ENCODE peak calls at places on chromosome 17, in eight cellular contexts. D, N, L, O, I, B, G and J are unnamed samples.

GRCh38 chr17:6668219-6668618 is 16.7 kb downstream of the C17orf100 start:
- DNase-seq in D (no peak), L (no peak), N (no peak), O (no peak), G (no peak), B (no peak), I (no peak), J (no peak)

GRCh38 chr17:39164675-39165143 is 1.3 kb downstream of the ARL5C start:
- DNase-seq in G (peak; percentile 96), L (peak; percentile 73), B (peak; percentile 84), N (peak; percentile 80), D (peak; percentile 84), O (peak; percentile 76), I (peak; percentile 90), J (peak; percentile 95)

GRCh38 chr17:76011951-76012350 is 11.3 kb downstream of the CDK3 start:
- DNase-seq in G (no peak), B (no peak), N (no peak), I (no peak), L (no peak), D (no peak), O (no peak), J (no peak)

GRCh38 chr17:37305406-37305905 is 70.3 kb upstream of the C17orf78 start:
- DNase-seq in G (no peak), D (no peak), N (no peak), L (no peak), I (no peak), B (no peak), O (no peak), J (no peak)

GRCh38 chr17:416293-417206 is 63.9 kb upstream of the RPH3AL start:
- DNase-seq in D (no peak), L (peak; percentile 26), B (peak; percentile 72), O (no peak), I (no peak), N (no peak), G (no peak), J (no peak)

GRCh38 chr17:34082404-34082803 is 172.7 kb upstream of the CCL2 start:
- DNase-seq in B (no peak), I (no peak), N (no peak), L (no peak), O (no peak), D (no peak), G (no peak), J (no peak)

GRCh38 chr17:56866496-56866895 is 32.5 kb downstream of the DGKE start:
- DNase-seq in D (no peak), B (no peak), G (peak; percentile 10), N (no peak), L (no peak), O (no peak), I (no peak), J (peak; percentile 8)

GRCh38 chr17:77420804-77421634 is 280.2 kb downstream of the SEC14L1 start:
- DNase-seq in L (peak; percentile 73), O (peak; percentile 74), G (peak; percentile 91), B (no peak), D (peak; percentile 95), I (peak; percentile 84), N (no peak), J (peak; percentile 94)

GRCh38 chr17:45088741-45089140 is 27.6 kb downstream of the NMT1 start:
- DNase-seq in B (no peak), G (no peak), N (no peak), I (no peak), O (no peak), D (no peak), L (no peak), J (no peak)

GRCh38 chr17:35079547-35079946 is 16.0 kb upstream of the RFFL start:
- DNase-seq in O (no peak), G (peak; percentile 87), B (no peak), I (peak; percentile 4), D (peak; percentile 31), N (peak; percentile 23), L (no peak), J (peak; percentile 61)

GRCh38 chr17:49576906-49577650 is 1.4 kb downstream of the NXPH3 start:
- DNase-seq in D (no peak), I (no peak), B (no peak), N (no peak), L (no peak), O (no peak), G (no peak), J (no peak)

GRCh38 chr17:65294184-65294719 is 157.1 kb downstream of the RGS9 start:
- DNase-seq in G (peak; percentile 70), I (peak; percentile 63), D (peak; percentile 70), N (peak; percentile 78), B (peak; percentile 15), L (peak; percentile 61), O (peak; percentile 46), J (peak; percentile 86)

GRCh38 chr17:50631195-50631907 is 3.3 kb upstream of the ABCC3 start:
- DNase-seq in L (no peak), N (no peak), I (no peak), G (peak; percentile 56), D (peak; percentile 39), O (no peak), B (no peak), J (no peak)

GRCh38 chr17:52148969-52149351 is 9.6 kb downstream of the CA10 start:
- DNase-seq in L (no peak), D (no peak), G (no peak), N (no peak), O (no peak), I (no peak), B (no peak), J (peak; percentile 1)

GRCh38 chr17:1649844-1650409 is at the start of gene RILP:
- DNase-seq in B (no peak), O (no peak), L (no peak), G (peak; percentile 62), I (no peak), D (peak; percentile 46), N (peak; percentile 74), J (no peak)

GRCh38 chr17:1650731-1651558 is 1.3 kb upstream of the RILP start:
- DNase-seq in B (no peak), G (no peak), N (no peak), D (no peak), L (no peak), I (no peak), O (no peak), J (no peak)

GRCh38 chr17:1647802-1648581 is 1.7 kb downstream of the RILP start:
- DNase-seq in O (no peak), D (no peak), N (no peak), I (no peak), G (no peak), B (no peak), L (no peak), J (no peak)

GRCh38 chr17:1648582-1649115 is 1.0 kb downstream of the RILP start:
- DNase-seq in B (peak; percentile 92), N (no peak), I (peak; percentile 84), D (peak; percentile 96), G (peak; percentile 94), L (peak; percentile 96), O (peak; percentile 93), J (peak; percentile 97)

DNA sequence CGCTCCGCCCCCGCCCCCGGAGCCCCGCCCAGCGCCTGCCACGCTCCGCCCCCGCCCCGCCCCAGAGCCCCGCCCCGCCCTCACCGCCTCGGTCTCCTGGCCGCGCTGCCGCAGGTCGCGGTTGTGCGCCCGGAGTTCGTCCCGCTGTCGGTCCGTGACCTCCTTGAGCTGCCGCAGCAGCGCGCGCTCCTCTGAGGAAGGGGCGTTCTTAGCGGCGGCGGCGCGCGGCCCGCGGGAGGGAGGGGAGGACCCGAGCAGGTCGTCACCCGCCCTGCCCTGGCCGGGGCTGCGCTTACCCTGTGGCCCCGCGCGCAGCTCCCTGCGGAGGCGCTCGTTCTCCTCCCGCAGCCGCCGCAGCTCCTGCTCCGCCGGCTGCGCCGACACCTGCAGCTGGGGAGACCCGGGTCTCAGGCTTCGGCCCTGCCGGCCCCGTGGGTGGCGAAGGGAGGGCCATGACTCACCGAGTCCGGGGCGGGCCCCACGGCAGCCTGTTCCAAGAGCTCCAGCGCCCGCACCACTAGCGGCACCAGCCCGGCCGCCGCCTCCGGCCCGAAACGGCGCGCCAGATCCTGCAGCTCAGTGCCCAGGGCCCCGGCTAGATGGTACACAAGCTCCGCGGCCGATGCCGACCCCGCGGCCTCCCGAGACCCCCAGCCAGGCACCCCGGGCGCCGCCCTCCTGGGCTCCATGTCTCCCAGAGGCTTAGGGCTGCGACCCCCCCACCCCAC is 386 bp downstream of the RILP start:
- DNase-seq in B (peak; percentile 86), N (peak; percentile 87), L (peak; percentile 76), O (peak; percentile 67), D (peak; percentile 88), I (peak; percentile 83), G (peak; percentile 83), J (peak; percentile 92)
- TF ChIP-seq CTCF in B (no peak), N (no peak), L (no peak), O (no peak), D (no peak), I (no peak), G (no peak), J (no peak)

DNA sequence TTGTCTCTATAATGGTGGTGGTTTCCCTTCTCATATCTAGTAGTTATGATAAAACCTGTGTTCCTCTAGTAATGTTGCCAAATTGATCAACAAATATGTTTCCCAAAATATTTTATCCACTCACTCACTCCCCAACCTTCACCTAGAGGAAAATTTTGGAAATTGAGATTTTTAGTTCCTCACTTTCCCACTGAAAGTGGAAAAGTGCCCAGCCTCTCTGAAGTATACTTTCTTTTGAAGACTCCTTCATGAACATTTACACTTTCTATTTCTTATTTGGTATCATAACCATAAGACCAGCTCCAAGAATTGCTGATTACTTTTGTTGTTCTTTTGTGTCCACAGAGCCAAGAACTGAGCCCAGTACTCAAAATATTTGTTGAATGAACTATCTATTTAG is 5.1 kb upstream of the CENPV start:
- DNase-seq in N (no peak), L (no peak), B (no peak), I (no peak), D (no peak), G (no peak), O (no peak), J (no peak)
- TF ChIP-seq CTCF in N (no peak), L (no peak), B (no peak), I (no peak), D (no peak), G (no peak), O (no peak), J (no peak)

DNA sequence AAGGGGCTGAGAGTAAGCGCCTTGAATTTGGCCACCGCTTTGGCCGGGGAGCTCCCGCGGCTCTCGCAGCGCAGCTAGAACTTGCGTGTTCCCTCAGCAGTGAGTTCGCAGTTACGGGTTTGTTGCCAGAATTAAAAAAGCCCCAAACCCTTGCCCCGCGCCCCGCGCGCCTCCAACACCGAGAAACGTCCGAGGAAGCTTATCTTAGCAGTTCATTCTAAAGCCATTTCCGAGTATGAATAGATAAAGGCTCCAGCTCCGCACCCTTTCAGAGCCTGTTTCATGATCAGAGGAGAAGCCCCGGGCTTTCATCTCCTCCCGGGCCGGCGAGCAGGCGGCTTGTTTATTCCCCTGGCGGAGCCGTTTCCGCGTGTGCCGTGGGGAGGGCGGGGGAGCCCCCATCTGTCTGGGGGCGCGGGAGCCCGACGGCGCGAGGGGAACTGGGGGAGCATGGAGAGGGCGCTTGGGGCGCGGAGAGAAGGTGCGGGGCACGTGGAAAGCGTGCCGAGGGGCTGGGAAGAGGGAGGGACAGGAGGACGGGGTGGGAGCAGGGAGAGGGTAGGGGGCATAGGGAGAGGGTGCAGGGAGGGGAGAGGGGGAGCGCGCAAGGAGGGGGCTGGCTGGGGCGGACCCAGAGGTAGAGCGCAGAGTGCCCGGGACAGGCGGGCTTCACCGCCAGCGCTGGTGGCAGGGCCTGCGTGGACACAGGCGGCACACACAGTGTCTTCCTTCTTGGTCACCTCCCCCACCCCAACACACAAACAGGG is 9.9 kb downstream of the TBX4 start:
- DNase-seq in D (peak; percentile 20), B (no peak), L (no peak), I (no peak), O (no peak), G (no peak), N (peak; percentile 57), J (no peak)
- TF ChIP-seq CTCF in D (no peak), B (no peak), L (no peak), I (no peak), O (no peak), G (no peak), N (no peak), J (no peak)

GRCh38 chr17:80755650-80756405 is 211.2 kb downstream of the RPTOR start:
- DNase-seq in D (no peak), O (no peak), L (no peak), G (no peak), I (no peak), N (peak; percentile 37), B (no peak), J (no peak)
- TF ChIP-seq CTCF in D (peak; percentile 38), O (peak; percentile 31), L (no peak), G (peak; percentile 23), I (peak; percentile 55), N (peak; percentile 29), B (peak; percentile 17), J (peak; percentile 64)